ENCODE peak calls at places on chromosomes 1 and 21, in seven cellular contexts. H, I, R, M, O, X and V are unnamed samples.

GRCh38 chr1:108747128-108747827 is 804 bp downstream of the STXBP3 start:
- DNase-seq in H (peak), I (peak), R (peak), M (peak), O (peak), X (peak), V (no peak)

GRCh38 chr1:223411309-223411708 is 18.1 kb downstream of the CCDC185 start:
- DNase-seq in H (no peak), I (no peak), R (no peak), M (no peak), O (no peak), X (no peak), V (no peak)

GRCh38 chr1:109392788-109393580 is 4.7 kb downstream of the SORT1 start:
- DNase-seq in H (peak), I (no peak), R (peak), M (no peak), O (no peak), X (no peak), V (no peak)

GRCh38 chr1:245007686-245008085 is 143.3 kb upstream of the HNRNPU start:
- DNase-seq in H (no peak), I (no peak), R (no peak), M (no peak), O (no peak), X (no peak), V (no peak)

GRCh38 chr21:35705888-35706287 is 354.4 kb downstream of the SETD4 start:
- DNase-seq in H (no peak), I (no peak), R (no peak), M (no peak), O (no peak), X (no peak), V (no peak)

GRCh38 chr1:6267686-6268281 is 6.9 kb upstream of the GPR153 start:
- DNase-seq in H (no peak), I (no peak), R (no peak), M (no peak), O (no peak), X (no peak), V (no peak)

GRCh38 chr1:8889103-8889846 is 10.8 kb upstream of the ENO1 start:
- DNase-seq in H (no peak), I (no peak), R (no peak), M (no peak), O (no peak), X (no peak), V (no peak)

GRCh38 chr1:231799363-231799986 is 172.9 kb downstream of the DISC1 start:
- DNase-seq in H (no peak), I (no peak), R (no peak), M (no peak), O (no peak), X (no peak), V (no peak)

GRCh38 chr1:7893529-7894180 is 40.8 kb upstream of the UTS2 start:
- DNase-seq in H (no peak), I (no peak), R (no peak), M (no peak), O (no peak), X (no peak), V (no peak)

GRCh38 chr1:236558069-236558468 is 34.3 kb downstream of the LGALS8 start:
- DNase-seq in H (no peak), I (no peak), R (no peak), M (no peak), O (no peak), X (no peak), V (no peak)

GRCh38 chr1:67735220-67735619 is 50.2 kb downstream of the GADD45A start:
- DNase-seq in H (no peak), I (no peak), R (no peak), M (no peak), O (no peak), X (no peak), V (no peak)

GRCh38 chr1:202659541-202659940 is 50.7 kb downstream of the SYT2 start:
- DNase-seq in H (no peak), I (no peak), R (no peak), M (peak), O (no peak), X (no peak), V (no peak)

GRCh38 chr1:76843821-76844448 is 23.3 kb upstream of the ST6GALNAC5 start:
- DNase-seq in H (no peak), I (no peak), R (no peak), M (no peak), O (no peak), X (no peak), V (no peak)